ENCODE peak calls at places on chromosomes 12 and 14, in five cellular contexts. One of them, this sample, is unnamed.

GRCh38 chr12:50603817-50604639 is 99.2 kb downstream of the DIP2B start:
- DNase-seq in fibroblast of the aortic adventitia: peak
- DNase-seq in activated T-cell treated with anti-CD3 and anti-CD28 coated beads, Interleukin-2, amount 50 U/mL, for 72 hours: no peak
- DNase-seq in adrenal gland: peak
- DNase-seq in stimulated activated naive B cell treated with anti-CD40 and anti-IgM and Interleukin-4, amounts not matched to agents 10 μg/mL and 1 μg/mL and 100 μg/mL, for 72 hours: no peak
- DNase-seq in this sample: peak

GRCh38 chr14:50025776-50026175 is 90.6 kb downstream of the VCPKMT start:
- DNase-seq in fibroblast of the aortic adventitia: no peak
- DNase-seq in activated T-cell treated with anti-CD3 and anti-CD28 coated beads, Interleukin-2, amount 50 U/mL, for 72 hours: peak
- DNase-seq in adrenal gland: no peak
- DNase-seq in stimulated activated naive B cell treated with anti-CD40 and anti-IgM and Interleukin-4, amounts not matched to agents 10 μg/mL and 1 μg/mL and 100 μg/mL, for 72 hours: no peak
- DNase-seq in this sample: no peak

GRCh38 chr14:81198651-81199050 is 22.1 kb downstream of the GTF2A1 start:
- DNase-seq in fibroblast of the aortic adventitia: no peak
- DNase-seq in activated T-cell treated with anti-CD3 and anti-CD28 coated beads, Interleukin-2, amount 50 U/mL, for 72 hours: no peak
- DNase-seq in adrenal gland: no peak
- DNase-seq in stimulated activated naive B cell treated with anti-CD40 and anti-IgM and Interleukin-4, amounts not matched to agents 10 μg/mL and 1 μg/mL and 100 μg/mL, for 72 hours: no peak
- DNase-seq in this sample: no peak

GRCh38 chr12:131528144-131528543 is 182.7 kb upstream of the SFSWAP start:
- DNase-seq in fibroblast of the aortic adventitia: no peak
- DNase-seq in activated T-cell treated with anti-CD3 and anti-CD28 coated beads, Interleukin-2, amount 50 U/mL, for 72 hours: no peak
- DNase-seq in adrenal gland: no peak
- DNase-seq in stimulated activated naive B cell treated with anti-CD40 and anti-IgM and Interleukin-4, amounts not matched to agents 10 μg/mL and 1 μg/mL and 100 μg/mL, for 72 hours: no peak
- DNase-seq in this sample: no peak

GRCh38 chr12:122999196-122999946 is 18.9 kb downstream of the ARL6IP4 start:
- DNase-seq in fibroblast of the aortic adventitia: no peak
- DNase-seq in activated T-cell treated with anti-CD3 and anti-CD28 coated beads, Interleukin-2, amount 50 U/mL, for 72 hours: no peak
- DNase-seq in adrenal gland: no peak
- DNase-seq in stimulated activated naive B cell treated with anti-CD40 and anti-IgM and Interleukin-4, amounts not matched to agents 10 μg/mL and 1 μg/mL and 100 μg/mL, for 72 hours: no peak
- DNase-seq in this sample: no peak

GRCh38 chr14:59017285-59017965 is 171.0 kb upstream of the DAAM1 start:
- DNase-seq in fibroblast of the aortic adventitia: peak
- DNase-seq in activated T-cell treated with anti-CD3 and anti-CD28 coated beads, Interleukin-2, amount 50 U/mL, for 72 hours: no peak
- DNase-seq in adrenal gland: no peak
- DNase-seq in stimulated activated naive B cell treated with anti-CD40 and anti-IgM and Interleukin-4, amounts not matched to agents 10 μg/mL and 1 μg/mL and 100 μg/mL, for 72 hours: no peak
- DNase-seq in this sample: no peak

GRCh38 chr14:34699873-34700621 is 14.3 kb downstream of the CFL2 start:
- DNase-seq in fibroblast of the aortic adventitia: peak
- DNase-seq in activated T-cell treated with anti-CD3 and anti-CD28 coated beads, Interleukin-2, amount 50 U/mL, for 72 hours: no peak
- DNase-seq in adrenal gland: no peak
- DNase-seq in stimulated activated naive B cell treated with anti-CD40 and anti-IgM and Interleukin-4, amounts not matched to agents 10 μg/mL and 1 μg/mL and 100 μg/mL, for 72 hours: no peak
- DNase-seq in this sample: no peak

GRCh38 chr12:67331828-67332227 is 62.7 kb downstream of the CAND1 start:
- DNase-seq in fibroblast of the aortic adventitia: no peak
- DNase-seq in activated T-cell treated with anti-CD3 and anti-CD28 coated beads, Interleukin-2, amount 50 U/mL, for 72 hours: no peak
- DNase-seq in adrenal gland: no peak
- DNase-seq in stimulated activated naive B cell treated with anti-CD40 and anti-IgM and Interleukin-4, amounts not matched to agents 10 μg/mL and 1 μg/mL and 100 μg/mL, for 72 hours: no peak
- DNase-seq in this sample: no peak

GRCh38 chr14:22472935-22473854 is 115.8 kb downstream of the DAD1 start:
- DNase-seq in fibroblast of the aortic adventitia: peak
- DNase-seq in activated T-cell treated with anti-CD3 and anti-CD28 coated beads, Interleukin-2, amount 50 U/mL, for 72 hours: no peak
- DNase-seq in adrenal gland: peak
- DNase-seq in stimulated activated naive B cell treated with anti-CD40 and anti-IgM and Interleukin-4, amounts not matched to agents 10 μg/mL and 1 μg/mL and 100 μg/mL, for 72 hours: peak
- DNase-seq in this sample: peak

GRCh38 chr14:54653764-54654469 is 87.0 kb downstream of the SAMD4A start:
- DNase-seq in fibroblast of the aortic adventitia: peak
- DNase-seq in activated T-cell treated with anti-CD3 and anti-CD28 coated beads, Interleukin-2, amount 50 U/mL, for 72 hours: no peak
- DNase-seq in adrenal gland: peak
- DNase-seq in stimulated activated naive B cell treated with anti-CD40 and anti-IgM and Interleukin-4, amounts not matched to agents 10 μg/mL and 1 μg/mL and 100 μg/mL, for 72 hours: no peak
- DNase-seq in this sample: no peak

GRCh38 chr12:91914701-91915100 is 230.9 kb downstream of the BTG1 start:
- DNase-seq in fibroblast of the aortic adventitia: no peak
- DNase-seq in activated T-cell treated with anti-CD3 and anti-CD28 coated beads, Interleukin-2, amount 50 U/mL, for 72 hours: no peak
- DNase-seq in adrenal gland: no peak
- DNase-seq in stimulated activated naive B cell treated with anti-CD40 and anti-IgM and Interleukin-4, amounts not matched to agents 10 μg/mL and 1 μg/mL and 100 μg/mL, for 72 hours: no peak
- DNase-seq in this sample: no peak

GRCh38 chr14:53432378-53432802 is 279.3 kb upstream of the DDHD1 start:
- DNase-seq in fibroblast of the aortic adventitia: peak
- DNase-seq in activated T-cell treated with anti-CD3 and anti-CD28 coated beads, Interleukin-2, amount 50 U/mL, for 72 hours: no peak
- DNase-seq in adrenal gland: no peak
- DNase-seq in stimulated activated naive B cell treated with anti-CD40 and anti-IgM and Interleukin-4, amounts not matched to agents 10 μg/mL and 1 μg/mL and 100 μg/mL, for 72 hours: no peak
- DNase-seq in this sample: no peak

GRCh38 chr14:94571395-94571794 is 9.8 kb upstream of the SERPINA5 start:
- DNase-seq in fibroblast of the aortic adventitia: peak
- DNase-seq in activated T-cell treated with anti-CD3 and anti-CD28 coated beads, Interleukin-2, amount 50 U/mL, for 72 hours: no peak
- DNase-seq in adrenal gland: no peak
- DNase-seq in stimulated activated naive B cell treated with anti-CD40 and anti-IgM and Interleukin-4, amounts not matched to agents 10 μg/mL and 1 μg/mL and 100 μg/mL, for 72 hours: no peak
- DNase-seq in this sample: peak

GRCh38 chr12:32334384-32334783 is 65.0 kb upstream of the FGD4 start:
- DNase-seq in fibroblast of the aortic adventitia: no peak
- DNase-seq in activated T-cell treated with anti-CD3 and anti-CD28 coated beads, Interleukin-2, amount 50 U/mL, for 72 hours: peak
- DNase-seq in adrenal gland: no peak
- DNase-seq in stimulated activated naive B cell treated with anti-CD40 and anti-IgM and Interleukin-4, amounts not matched to agents 10 μg/mL and 1 μg/mL and 100 μg/mL, for 72 hours: no peak
- DNase-seq in this sample: no peak

GRCh38 chr14:52079239-52079956 is 10.5 kb upstream of the NID2 start:
- DNase-seq in fibroblast of the aortic adventitia: peak
- DNase-seq in activated T-cell treated with anti-CD3 and anti-CD28 coated beads, Interleukin-2, amount 50 U/mL, for 72 hours: no peak
- DNase-seq in adrenal gland: no peak
- DNase-seq in stimulated activated naive B cell treated with anti-CD40 and anti-IgM and Interleukin-4, amounts not matched to agents 10 μg/mL and 1 μg/mL and 100 μg/mL, for 72 hours: no peak
- DNase-seq in this sample: no peak

GRCh38 chr14:102517412-102518062 is 8.0 kb upstream of the ANKRD9 start:
- DNase-seq in fibroblast of the aortic adventitia: no peak
- DNase-seq in activated T-cell treated with anti-CD3 and anti-CD28 coated beads, Interleukin-2, amount 50 U/mL, for 72 hours: no peak
- DNase-seq in adrenal gland: no peak
- DNase-seq in stimulated activated naive B cell treated with anti-CD40 and anti-IgM and Interleukin-4, amounts not matched to agents 10 μg/mL and 1 μg/mL and 100 μg/mL, for 72 hours: no peak
- DNase-seq in this sample: peak

GRCh38 chr12:114860969-114861368 is 177.0 kb upstream of the TBX3 start:
- DNase-seq in fibroblast of the aortic adventitia: no peak
- DNase-seq in activated T-cell treated with anti-CD3 and anti-CD28 coated beads, Interleukin-2, amount 50 U/mL, for 72 hours: no peak
- DNase-seq in adrenal gland: no peak
- DNase-seq in stimulated activated naive B cell treated with anti-CD40 and anti-IgM and Interleukin-4, amounts not matched to agents 10 μg/mL and 1 μg/mL and 100 μg/mL, for 72 hours: no peak
- DNase-seq in this sample: no peak

GRCh38 chr12:4809449-4810218 is 89.4 kb downstream of the GALNT8 start:
- DNase-seq in fibroblast of the aortic adventitia: no peak
- DNase-seq in activated T-cell treated with anti-CD3 and anti-CD28 coated beads, Interleukin-2, amount 50 U/mL, for 72 hours: peak
- DNase-seq in adrenal gland: no peak
- DNase-seq in stimulated activated naive B cell treated with anti-CD40 and anti-IgM and Interleukin-4, amounts not matched to agents 10 μg/mL and 1 μg/mL and 100 μg/mL, for 72 hours: no peak
- DNase-seq in this sample: no peak

GRCh38 chr12:112013601-112014402 is 576 bp downstream of the ERP29 start:
- DNase-seq in fibroblast of the aortic adventitia: peak
- DNase-seq in activated T-cell treated with anti-CD3 and anti-CD28 coated beads, Interleukin-2, amount 50 U/mL, for 72 hours: peak
- DNase-seq in adrenal gland: peak
- DNase-seq in stimulated activated naive B cell treated with anti-CD40 and anti-IgM and Interleukin-4, amounts not matched to agents 10 μg/mL and 1 μg/mL and 100 μg/mL, for 72 hours: peak
- DNase-seq in this sample: peak

GRCh38 chr12:69163681-69164362 is 75.5 kb upstream of the CPSF6 start:
- DNase-seq in fibroblast of the aortic adventitia: no peak
- DNase-seq in activated T-cell treated with anti-CD3 and anti-CD28 coated beads, Interleukin-2, amount 50 U/mL, for 72 hours: no peak
- DNase-seq in adrenal gland: no peak
- DNase-seq in stimulated activated naive B cell treated with anti-CD40 and anti-IgM and Interleukin-4, amounts not matched to agents 10 μg/mL and 1 μg/mL and 100 μg/mL, for 72 hours: no peak
- DNase-seq in this sample: no peak

GRCh38 chr12:23006413-23006812 is 381.4 kb downstream of the ETNK1 start:
- DNase-seq in fibroblast of the aortic adventitia: no peak
- DNase-seq in activated T-cell treated with anti-CD3 and anti-CD28 coated beads, Interleukin-2, amount 50 U/mL, for 72 hours: no peak
- DNase-seq in adrenal gland: no peak
- DNase-seq in stimulated activated naive B cell treated with anti-CD40 and anti-IgM and Interleukin-4, amounts not matched to agents 10 μg/mL and 1 μg/mL and 100 μg/mL, for 72 hours: no peak
- DNase-seq in this sample: no peak

GRCh38 chr14:68358500-68358899 is 434.4 kb downstream of the ZFP36L1 start:
- DNase-seq in fibroblast of the aortic adventitia: no peak
- DNase-seq in activated T-cell treated with anti-CD3 and anti-CD28 coated beads, Interleukin-2, amount 50 U/mL, for 72 hours: no peak
- DNase-seq in adrenal gland: no peak
- DNase-seq in stimulated activated naive B cell treated with anti-CD40 and anti-IgM and Interleukin-4, amounts not matched to agents 10 μg/mL and 1 μg/mL and 100 μg/mL, for 72 hours: no peak
- DNase-seq in this sample: no peak

GRCh38 chr12:128381537-128381936 is 114.6 kb downstream of the TMEM132C start:
- DNase-seq in fibroblast of the aortic adventitia: no peak
- DNase-seq in activated T-cell treated with anti-CD3 and anti-CD28 coated beads, Interleukin-2, amount 50 U/mL, for 72 hours: no peak
- DNase-seq in adrenal gland: no peak
- DNase-seq in stimulated activated naive B cell treated with anti-CD40 and anti-IgM and Interleukin-4, amounts not matched to agents 10 μg/mL and 1 μg/mL and 100 μg/mL, for 72 hours: no peak
- DNase-seq in this sample: no peak

GRCh38 chr14:35366048-35366428 is 38.5 kb downstream of the NFKBIA start:
- DNase-seq in fibroblast of the aortic adventitia: peak
- DNase-seq in activated T-cell treated with anti-CD3 and anti-CD28 coated beads, Interleukin-2, amount 50 U/mL, for 72 hours: peak
- DNase-seq in adrenal gland: peak
- DNase-seq in stimulated activated naive B cell treated with anti-CD40 and anti-IgM and Interleukin-4, amounts not matched to agents 10 μg/mL and 1 μg/mL and 100 μg/mL, for 72 hours: no peak
- DNase-seq in this sample: no peak

GRCh38 chr12:72134934-72135333 is 137.2 kb upstream of the TRHDE start:
- DNase-seq in fibroblast of the aortic adventitia: no peak
- DNase-seq in activated T-cell treated with anti-CD3 and anti-CD28 coated beads, Interleukin-2, amount 50 U/mL, for 72 hours: no peak
- DNase-seq in adrenal gland: no peak
- DNase-seq in stimulated activated naive B cell treated with anti-CD40 and anti-IgM and Interleukin-4, amounts not matched to agents 10 μg/mL and 1 μg/mL and 100 μg/mL, for 72 hours: no peak
- DNase-seq in this sample: no peak

GRCh38 chr12:96368233-96368632 is 32.0 kb downstream of the CDK17 start:
- DNase-seq in fibroblast of the aortic adventitia: peak
- DNase-seq in activated T-cell treated with anti-CD3 and anti-CD28 coated beads, Interleukin-2, amount 50 U/mL, for 72 hours: no peak
- DNase-seq in adrenal gland: no peak
- DNase-seq in stimulated activated naive B cell treated with anti-CD40 and anti-IgM and Interleukin-4, amounts not matched to agents 10 μg/mL and 1 μg/mL and 100 μg/mL, for 72 hours: no peak
- DNase-seq in this sample: no peak

GRCh38 chr14:31320216-31320615 is 100.1 kb downstream of the HEATR5A start:
- DNase-seq in fibroblast of the aortic adventitia: no peak
- DNase-seq in activated T-cell treated with anti-CD3 and anti-CD28 coated beads, Interleukin-2, amount 50 U/mL, for 72 hours: no peak
- DNase-seq in adrenal gland: no peak
- DNase-seq in stimulated activated naive B cell treated with anti-CD40 and anti-IgM and Interleukin-4, amounts not matched to agents 10 μg/mL and 1 μg/mL and 100 μg/mL, for 72 hours: no peak
- DNase-seq in this sample: no peak

GRCh38 chr12:124749725-124750124 is 113.9 kb downstream of the SCARB1 start:
- DNase-seq in fibroblast of the aortic adventitia: no peak
- DNase-seq in activated T-cell treated with anti-CD3 and anti-CD28 coated beads, Interleukin-2, amount 50 U/mL, for 72 hours: no peak
- DNase-seq in adrenal gland: no peak
- DNase-seq in stimulated activated naive B cell treated with anti-CD40 and anti-IgM and Interleukin-4, amounts not matched to agents 10 μg/mL and 1 μg/mL and 100 μg/mL, for 72 hours: no peak
- DNase-seq in this sample: no peak

GRCh38 chr14:51240804-51241380 is 845 bp downstream of the TMX1 start:
- DNase-seq in fibroblast of the aortic adventitia: no peak
- DNase-seq in activated T-cell treated with anti-CD3 and anti-CD28 coated beads, Interleukin-2, amount 50 U/mL, for 72 hours: no peak
- DNase-seq in adrenal gland: no peak
- DNase-seq in stimulated activated naive B cell treated with anti-CD40 and anti-IgM and Interleukin-4, amounts not matched to agents 10 μg/mL and 1 μg/mL and 100 μg/mL, for 72 hours: no peak
- DNase-seq in this sample: no peak

GRCh38 chr14:77086017-77086727 is 11.9 kb upstream of the CIPC start:
- DNase-seq in fibroblast of the aortic adventitia: no peak
- DNase-seq in activated T-cell treated with anti-CD3 and anti-CD28 coated beads, Interleukin-2, amount 50 U/mL, for 72 hours: peak
- DNase-seq in adrenal gland: no peak
- DNase-seq in stimulated activated naive B cell treated with anti-CD40 and anti-IgM and Interleukin-4, amounts not matched to agents 10 μg/mL and 1 μg/mL and 100 μg/mL, for 72 hours: no peak
- DNase-seq in this sample: no peak

GRCh38 chr14:26525057-26525456 is 72.8 kb downstream of the NOVA1 start:
- DNase-seq in fibroblast of the aortic adventitia: peak
- DNase-seq in activated T-cell treated with anti-CD3 and anti-CD28 coated beads, Interleukin-2, amount 50 U/mL, for 72 hours: no peak
- DNase-seq in adrenal gland: no peak
- DNase-seq in stimulated activated naive B cell treated with anti-CD40 and anti-IgM and Interleukin-4, amounts not matched to agents 10 μg/mL and 1 μg/mL and 100 μg/mL, for 72 hours: no peak
- DNase-seq in this sample: no peak

GRCh38 chr12:57534250-57534649 is 11.6 kb downstream of the MBD6 start:
- DNase-seq in fibroblast of the aortic adventitia: no peak
- DNase-seq in activated T-cell treated with anti-CD3 and anti-CD28 coated beads, Interleukin-2, amount 50 U/mL, for 72 hours: no peak
- DNase-seq in adrenal gland: no peak
- DNase-seq in stimulated activated naive B cell treated with anti-CD40 and anti-IgM and Interleukin-4, amounts not matched to agents 10 μg/mL and 1 μg/mL and 100 μg/mL, for 72 hours: no peak
- DNase-seq in this sample: no peak

GRCh38 chr12:76943004-76943403 is 64.2 kb upstream of the CSRP2 start:
- DNase-seq in fibroblast of the aortic adventitia: no peak
- DNase-seq in activated T-cell treated with anti-CD3 and anti-CD28 coated beads, Interleukin-2, amount 50 U/mL, for 72 hours: no peak
- DNase-seq in adrenal gland: no peak
- DNase-seq in stimulated activated naive B cell treated with anti-CD40 and anti-IgM and Interleukin-4, amounts not matched to agents 10 μg/mL and 1 μg/mL and 100 μg/mL, for 72 hours: no peak
- DNase-seq in this sample: no peak

GRCh38 chr12:30753761-30754382 is 879 bp downstream of the CAPRIN2 start:
- DNase-seq in fibroblast of the aortic adventitia: peak
- DNase-seq in activated T-cell treated with anti-CD3 and anti-CD28 coated beads, Interleukin-2, amount 50 U/mL, for 72 hours: no peak
- DNase-seq in adrenal gland: no peak
- DNase-seq in stimulated activated naive B cell treated with anti-CD40 and anti-IgM and Interleukin-4, amounts not matched to agents 10 μg/mL and 1 μg/mL and 100 μg/mL, for 72 hours: no peak
- DNase-seq in this sample: no peak

GRCh38 chr12:130970165-130970907 is 16.6 kb downstream of the ADGRD1 start:
- DNase-seq in fibroblast of the aortic adventitia: no peak
- DNase-seq in activated T-cell treated with anti-CD3 and anti-CD28 coated beads, Interleukin-2, amount 50 U/mL, for 72 hours: no peak
- DNase-seq in adrenal gland: no peak
- DNase-seq in stimulated activated naive B cell treated with anti-CD40 and anti-IgM and Interleukin-4, amounts not matched to agents 10 μg/mL and 1 μg/mL and 100 μg/mL, for 72 hours: peak
- DNase-seq in this sample: no peak

GRCh38 chr14:29682789-29683188 is 244.9 kb downstream of the PRKD1 start:
- DNase-seq in fibroblast of the aortic adventitia: no peak
- DNase-seq in activated T-cell treated with anti-CD3 and anti-CD28 coated beads, Interleukin-2, amount 50 U/mL, for 72 hours: no peak
- DNase-seq in adrenal gland: no peak
- DNase-seq in stimulated activated naive B cell treated with anti-CD40 and anti-IgM and Interleukin-4, amounts not matched to agents 10 μg/mL and 1 μg/mL and 100 μg/mL, for 72 hours: no peak
- DNase-seq in this sample: no peak

GRCh38 chr14:99273025-99273723 is 1.2 kb upstream of the BCL11B start:
- DNase-seq in fibroblast of the aortic adventitia: no peak
- DNase-seq in activated T-cell treated with anti-CD3 and anti-CD28 coated beads, Interleukin-2, amount 50 U/mL, for 72 hours: peak
- DNase-seq in adrenal gland: peak
- DNase-seq in stimulated activated naive B cell treated with anti-CD40 and anti-IgM and Interleukin-4, amounts not matched to agents 10 μg/mL and 1 μg/mL and 100 μg/mL, for 72 hours: no peak
- DNase-seq in this sample: peak

GRCh38 chr14:55153951-55154350 is 24.9 kb downstream of the LGALS3 start:
- DNase-seq in fibroblast of the aortic adventitia: no peak
- DNase-seq in activated T-cell treated with anti-CD3 and anti-CD28 coated beads, Interleukin-2, amount 50 U/mL, for 72 hours: no peak
- DNase-seq in adrenal gland: no peak
- DNase-seq in stimulated activated naive B cell treated with anti-CD40 and anti-IgM and Interleukin-4, amounts not matched to agents 10 μg/mL and 1 μg/mL and 100 μg/mL, for 72 hours: no peak
- DNase-seq in this sample: no peak

GRCh38 chr12:2877959-2878732 is 1.1 kb downstream of the RHNO1 start:
- DNase-seq in fibroblast of the aortic adventitia: peak
- DNase-seq in activated T-cell treated with anti-CD3 and anti-CD28 coated beads, Interleukin-2, amount 50 U/mL, for 72 hours: no peak
- DNase-seq in adrenal gland: no peak
- DNase-seq in stimulated activated naive B cell treated with anti-CD40 and anti-IgM and Interleukin-4, amounts not matched to agents 10 μg/mL and 1 μg/mL and 100 μg/mL, for 72 hours: no peak
- DNase-seq in this sample: no peak

GRCh38 chr12:57454566-57455373 is at the start of gene INHBE:
- DNase-seq in fibroblast of the aortic adventitia: peak
- DNase-seq in activated T-cell treated with anti-CD3 and anti-CD28 coated beads, Interleukin-2, amount 50 U/mL, for 72 hours: peak
- DNase-seq in adrenal gland: no peak
- DNase-seq in stimulated activated naive B cell treated with anti-CD40 and anti-IgM and Interleukin-4, amounts not matched to agents 10 μg/mL and 1 μg/mL and 100 μg/mL, for 72 hours: no peak
- DNase-seq in this sample: no peak